ENCODE peak calls at places on chromosomes 12 and 14, in nine cellular contexts. N, G, I, V, K, M, S, U and H are unnamed samples. For H3K4me1, the result is how much of the 10 kb centered on the place peaks cover.

GRCh38 chr14:90109858-90110257 is 48.1 kb downstream of the KCNK13 start:
- DNase-seq in N (no peak), G (no peak), I (no peak), V (no peak), K (peak), M (no peak), S (no peak), U (no peak), H (no peak)

GRCh38 chr12:110245278-110245868 is 35.7 kb upstream of the ATP2A2 start:
- DNase-seq in N (no peak), G (peak), I (no peak), V (peak), K (peak), M (peak), S (no peak), U (no peak), H (no peak)

GRCh38 chr12:119412811-119413794 is 78.6 kb downstream of the CCDC60 start:
- DNase-seq in N (peak), G (peak), I (peak), V (peak), K (peak), M (peak), S (peak), U (peak), H (peak)

GRCh38 chr14:50520947-50521815 is 11.2 kb downstream of the MAP4K5 start:
- DNase-seq in N (peak), G (peak), I (no peak), V (peak), K (no peak), M (no peak), S (no peak), U (peak), H (peak)

GRCh38 chr14:88198441-88198840 is 124.6 kb downstream of the KCNK10 start:
- DNase-seq in N (no peak), G (no peak), I (no peak), V (no peak), K (no peak), M (no peak), S (no peak), U (no peak), H (no peak)

GRCh38 chr12:108730337-108731104 is 797 bp downstream of the CORO1C start:
- DNase-seq in N (peak), G (peak), I (peak), V (peak), K (peak), M (peak), S (peak), U (peak), H (peak)

GRCh38 chr14:57122129-57122528 is 146.6 kb downstream of the EXOC5 start:
- DNase-seq in N (no peak), G (no peak), I (no peak), V (no peak), K (no peak), M (no peak), S (no peak), U (no peak), H (no peak)

GRCh38 chr12:125140918-125141573 is 75.8 kb downstream of the AACS start:
- DNase-seq in N (no peak), G (no peak), I (no peak), V (peak), K (no peak), M (no peak), S (no peak), U (peak), H (peak)

GRCh38 chr12:130952545-130952954 is 1.2 kb upstream of the ADGRD1 start:
- DNase-seq in N (no peak), G (no peak), I (no peak), V (no peak), K (no peak), M (no peak), S (no peak), U (no peak), H (no peak)

GRCh38 chr14:51657762-51658161 is 6.1 kb downstream of the FRMD6 start:
- DNase-seq in N (no peak), G (no peak), I (no peak), V (peak), K (no peak), M (no peak), S (no peak), U (peak), H (no peak)

GRCh38 chr12:66035289-66035961 is 95.1 kb downstream of the LLPH start:
- DNase-seq in N (no peak), G (no peak), I (no peak), V (peak), K (no peak), M (peak), S (no peak), U (peak), H (peak)

GRCh38 chr14:105581551-105582341 is 55.4 kb downstream of the TMEM121 start:
- DNase-seq in N (no peak), G (no peak), I (peak), V (no peak), K (no peak), M (peak), S (no peak), U (no peak), H (no peak)

GRCh38 chr14:24132061-24132685 is 1.7 kb downstream of the FITM1 start:
- DNase-seq in N (no peak), G (peak), I (no peak), V (no peak), K (no peak), M (no peak), S (no peak), U (peak), H (no peak)

GRCh38 chr12:96434107-96434506 is 33.9 kb upstream of the CDK17 start:
- DNase-seq in N (no peak), G (no peak), I (no peak), V (peak), K (no peak), M (peak), S (no peak), U (no peak), H (peak)

GRCh38 chr14:22561661-22562579 is 27.1 kb downstream of the DAD1 start:
- DNase-seq in N (no peak), G (no peak), I (no peak), V (no peak), K (no peak), M (peak), S (no peak), U (no peak), H (peak)

GRCh38 chr12:121719926-121720414 is 7.4 kb downstream of the TMEM120B start:
- DNase-seq in N (no peak), G (no peak), I (no peak), V (peak), K (no peak), M (no peak), S (no peak), U (peak), H (peak)

GRCh38 chr14:52949711-52950409 is 990 bp downstream of the FERMT2 start:
- DNase-seq in N (peak), G (no peak), I (no peak), V (peak), K (no peak), M (no peak), S (no peak), U (peak), H (peak)

GRCh38 chr12:123089125-123089524 is 61.8 kb downstream of the PITPNM2 start:
- DNase-seq in N (no peak), G (no peak), I (no peak), V (no peak), K (no peak), M (no peak), S (no peak), U (no peak), H (no peak)

GRCh38 chr12:109578330-109578927 is 4.8 kb downstream of the MVK start:
- DNase-seq in N (no peak), G (no peak), I (no peak), V (no peak), K (no peak), M (no peak), S (no peak), U (no peak), H (no peak)

GRCh38 chr12:6769003-6769389 is 2.8 kb downstream of the PTMS start:
- DNase-seq in N (no peak), G (no peak), I (peak), V (peak), K (no peak), M (no peak), S (peak), U (no peak), H (peak)

GRCh38 chr14:95057851-95058250 is 99.5 kb downstream of the DICER1 start:
- DNase-seq in N (no peak), G (no peak), I (no peak), V (no peak), K (no peak), M (no peak), S (no peak), U (no peak), H (no peak)

GRCh38 chr14:23430733-23431105 is 4.7 kb downstream of the MYH7 start:
- DNase-seq in N (peak), G (no peak), I (no peak), V (peak), K (no peak), M (no peak), S (no peak), U (no peak), H (peak)

GRCh38 chr12:66240106-66240820 is 51.2 kb downstream of the IRAK3 start:
- DNase-seq in N (no peak), G (no peak), I (no peak), V (no peak), K (no peak), M (no peak), S (no peak), U (no peak), H (no peak)

GRCh38 chr14:22319526-22320352 is 269.3 kb downstream of the DAD1 start:
- DNase-seq in N (peak), G (peak), I (no peak), V (peak), K (no peak), M (peak), S (peak), U (peak), H (peak)

GRCh38 chr12:106978035-106978800 is 8.7 kb downstream of the MTERF2 start:
- DNase-seq in N (peak), G (peak), I (peak), V (peak), K (no peak), M (no peak), S (no peak), U (no peak), H (peak)

GRCh38 chr12:132397934-132398385 is 68.6 kb upstream of the GALNT9 start:
- DNase-seq in N (peak), G (no peak), I (no peak), V (no peak), K (no peak), M (no peak), S (no peak), U (no peak), H (no peak)

GRCh38 chr12:50059440-50060119 is 2.2 kb downstream of the ASIC1 start:
- DNase-seq in N (no peak), G (no peak), I (no peak), V (no peak), K (no peak), M (no peak), S (no peak), U (no peak), H (peak)

GRCh38 chr12:118103231-118103600 is 595 bp downstream of the VSIG10 start:
- DNase-seq in N (no peak), G (no peak), I (peak), V (peak), K (no peak), M (no peak), S (no peak), U (no peak), H (peak)

GRCh38 chr12:31353730-31354708 is 28.1 kb upstream of the SINHCAF start:
- DNase-seq in N (no peak), G (no peak), I (no peak), V (no peak), K (no peak), M (peak), S (no peak), U (no peak), H (no peak)

GRCh38 chr14:63443361-63443760 is 99.8 kb downstream of the PPP2R5E start:
- DNase-seq in N (no peak), G (no peak), I (no peak), V (no peak), K (no peak), M (no peak), S (no peak), U (no peak), H (no peak)

GRCh38 chr14:35331605-35332516 is 39.7 kb downstream of the PSMA6 start:
- DNase-seq in N (no peak), G (peak), I (no peak), V (peak), K (no peak), M (no peak), S (no peak), U (peak), H (peak)

GRCh38 chr14:89473979-89474378 is 56.9 kb upstream of the FOXN3 start:
- DNase-seq in N (no peak), G (no peak), I (no peak), V (peak), K (no peak), M (no peak), S (no peak), U (no peak), H (peak)

GRCh38 chr14:61437383-61437782 is 116.0 kb downstream of the PRKCH start:
- DNase-seq in N (no peak), G (no peak), I (no peak), V (no peak), K (no peak), M (no peak), S (no peak), U (no peak), H (no peak)
- H3K4me1 ChIP-seq in N (under half), G (under half), I (under half), V (under half), K (under half), M (under half), S (under half), U (under half), H (under half)

DNA sequence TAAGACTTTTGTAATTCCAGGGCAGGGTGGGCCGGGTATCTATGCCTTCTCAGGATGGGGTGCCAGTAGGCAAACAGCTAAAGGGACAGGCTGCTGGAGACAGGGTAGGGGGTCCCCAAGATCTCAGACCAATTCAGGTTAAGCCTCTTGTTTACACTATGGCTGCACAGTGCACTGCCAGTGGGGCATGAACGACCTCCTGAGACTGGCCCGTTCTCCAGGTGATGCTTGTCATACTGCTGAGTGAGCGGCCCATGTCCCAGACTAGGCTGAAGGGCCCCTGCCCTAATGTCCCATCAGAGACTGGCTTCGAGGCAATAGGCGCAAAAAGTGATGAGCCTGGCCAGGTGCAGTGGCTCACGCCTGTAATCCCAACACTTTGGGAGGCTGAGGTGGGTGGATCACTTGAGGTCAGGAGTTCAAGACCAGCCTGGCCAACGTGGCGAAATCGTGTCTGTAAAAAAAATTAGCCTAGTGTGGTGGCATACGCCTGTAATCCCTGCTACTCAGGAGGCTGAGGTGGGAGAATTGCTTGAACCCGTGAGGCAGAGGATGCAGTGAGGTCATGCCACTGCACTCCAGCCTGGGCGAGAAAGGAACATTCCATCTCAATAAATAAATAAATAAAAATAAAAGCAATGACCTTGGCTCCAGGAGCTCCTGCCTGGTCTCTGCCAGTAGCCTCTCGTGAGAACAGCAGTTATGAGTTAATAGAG is 12.6 kb downstream of the SLC25A29 start:
- DNase-seq in N (peak), G (no peak), I (no peak), V (no peak), K (no peak), M (no peak), S (no peak), U (no peak), H (no peak)
- H3K4me1 ChIP-seq in N (under half), G (under half), I (under half), V (under half), K (under half), M (under half), S (under half), U (under half), H (under half)

GRCh38 chr14:21255385-21256101 is 13.7 kb downstream of the HNRNPC start:
- DNase-seq in N (no peak), G (no peak), I (no peak), V (peak), K (no peak), M (no peak), S (no peak), U (no peak), H (peak)

GRCh38 chr14:21258889-21259787 is 10.1 kb downstream of the HNRNPC start:
- DNase-seq in N (no peak), G (no peak), I (no peak), V (no peak), K (no peak), M (no peak), S (no peak), U (no peak), H (no peak)

GRCh38 chr14:21256539-21257394 is 12.5 kb downstream of the HNRNPC start:
- DNase-seq in N (no peak), G (no peak), I (no peak), V (no peak), K (no peak), M (no peak), S (no peak), U (no peak), H (no peak)

GRCh38 chr14:21257395-21258193 is 11.6 kb downstream of the HNRNPC start:
- DNase-seq in N (no peak), G (no peak), I (no peak), V (peak), K (no peak), M (no peak), S (no peak), U (no peak), H (no peak)

DNA sequence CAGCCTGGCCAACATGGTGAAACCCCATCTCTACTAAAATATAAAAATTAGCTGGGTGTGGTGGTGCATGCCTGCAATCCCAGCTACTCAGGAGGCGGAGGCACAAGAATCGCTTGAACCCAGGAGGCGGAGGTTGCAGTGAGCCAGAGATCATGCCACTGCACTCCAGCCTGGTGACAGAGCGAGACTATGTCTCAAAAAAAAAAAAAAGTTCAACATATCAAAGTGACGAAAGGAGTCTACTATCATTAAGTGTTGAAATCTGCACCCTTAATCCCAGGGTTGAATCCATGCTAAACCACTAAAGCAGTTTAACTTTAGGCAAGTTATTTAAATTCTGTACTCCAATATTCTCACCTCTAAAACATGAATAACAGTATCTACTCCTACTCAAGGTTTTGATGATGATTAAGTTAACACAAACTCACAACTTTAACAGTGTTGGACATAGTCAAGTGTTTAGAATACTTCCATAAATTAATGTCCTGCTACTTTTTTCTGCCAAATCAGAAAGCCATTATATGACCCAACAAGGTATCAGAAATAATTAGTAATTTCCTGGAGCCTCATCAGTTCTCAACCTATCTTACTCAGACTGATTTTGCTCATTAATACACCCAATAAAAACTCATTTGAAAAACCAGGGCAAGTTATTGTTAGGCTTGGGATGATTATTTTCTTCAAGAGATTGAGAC is 10.9 kb downstream of the HNRNPC start:
- DNase-seq in N (no peak), G (no peak), I (no peak), V (no peak), K (no peak), M (no peak), S (no peak), U (no peak), H (no peak)
- H3K4me1 ChIP-seq in N (under half), G (half or more), I (half or more), V (half or more), K (under half), M (under half), S (under half), U (under half), H (under half)

GRCh38 chr14:102601378-102601925 is 9.0 kb downstream of the RCOR1 start:
- DNase-seq in N (no peak), G (no peak), I (no peak), V (no peak), K (no peak), M (no peak), S (no peak), U (no peak), H (no peak)

GRCh38 chr14:102605026-102605425 is 12.6 kb downstream of the RCOR1 start:
- DNase-seq in N (no peak), G (no peak), I (no peak), V (peak), K (no peak), M (no peak), S (no peak), U (peak), H (no peak)

GRCh38 chr14:102604183-102604582 is 11.7 kb downstream of the RCOR1 start:
- DNase-seq in N (no peak), G (no peak), I (no peak), V (no peak), K (no peak), M (no peak), S (no peak), U (no peak), H (no peak)

GRCh38 chr14:102603293-102603907 is 11.0 kb downstream of the RCOR1 start:
- DNase-seq in N (no peak), G (no peak), I (no peak), V (no peak), K (no peak), M (no peak), S (no peak), U (no peak), H (no peak)

GRCh38 chr14:102602421-102603292 is 10.2 kb downstream of the RCOR1 start:
- DNase-seq in N (no peak), G (no peak), I (no peak), V (peak), K (no peak), M (no peak), S (no peak), U (no peak), H (no peak)
- H3K4me1 ChIP-seq in N (under half), G (under half), I (under half), V (under half), K (under half), M (under half), S (under half), U (under half), H (under half)

GRCh38 chr12:47905313-47905730 is 528 bp upstream of the VDR start:
- DNase-seq in N (peak), G (peak), I (peak), V (peak), K (peak), M (no peak), S (peak), U (peak), H (no peak)

GRCh38 chr12:47902131-47902639 is 2.6 kb downstream of the VDR start:
- DNase-seq in N (no peak), G (no peak), I (no peak), V (no peak), K (no peak), M (no peak), S (no peak), U (no peak), H (no peak)

GRCh38 chr12:47903151-47903611 is 1.6 kb downstream of the VDR start:
- DNase-seq in N (peak), G (no peak), I (peak), V (peak), K (no peak), M (no peak), S (no peak), U (peak), H (peak)

GRCh38 chr12:47903927-47904646 is 707 bp downstream of the VDR start:
- DNase-seq in N (peak), G (peak), I (peak), V (peak), K (no peak), M (no peak), S (no peak), U (peak), H (peak)

DNA sequence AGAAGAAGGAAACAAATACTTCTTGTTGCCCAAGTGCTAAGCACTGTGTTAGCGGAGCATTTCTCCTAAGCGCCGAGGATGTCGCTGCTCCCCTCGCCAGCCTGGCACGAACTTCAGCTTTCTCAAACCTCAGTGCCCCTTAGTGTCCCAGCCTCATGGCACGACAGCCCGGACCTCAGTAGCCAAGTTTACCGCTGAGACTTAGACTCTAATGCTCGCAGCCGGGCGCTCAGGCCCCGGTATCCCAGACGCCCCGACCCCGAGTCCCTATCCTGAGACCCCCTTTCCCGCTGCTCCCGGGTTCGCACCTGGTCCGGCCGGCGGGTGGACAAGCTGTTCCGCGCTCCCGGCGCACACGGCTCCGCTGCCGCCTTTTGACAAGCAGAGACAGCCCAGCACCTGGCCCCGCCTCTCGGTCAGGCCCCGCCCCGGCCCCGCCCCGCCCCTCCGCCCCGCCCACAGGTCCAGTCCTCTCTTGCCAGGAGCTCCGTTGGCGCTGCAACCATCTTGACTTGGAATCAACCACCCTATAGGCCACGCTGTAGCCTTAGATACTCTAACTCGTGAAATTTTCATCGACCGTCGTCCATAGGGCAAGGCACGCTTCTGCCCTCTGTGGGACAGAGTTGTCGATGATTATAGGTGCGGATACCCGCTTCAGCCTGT is at the start of gene VDR:
- DNase-seq in N (peak), G (peak), I (peak), V (peak), K (peak), M (peak), S (peak), U (peak), H (peak)
- H3K4me1 ChIP-seq in N (under half), G (under half), I (under half), V (under half), K (under half), M (under half), S (under half), U (under half), H (under half)